ENCODE peak calls at places on chromosomes 1 and 21, in five cellular contexts. One of them, this sample, is unnamed.

GRCh38 chr1:44108241-44108640 is 10.4 kb upstream of the KLF17 start:
- DNase-seq in H9: no peak
- DNase-seq in neuronal stem cell: no peak
- DNase-seq in H1: no peak
- DNase-seq in mesenchymal stem cell: peak; percentile 6
- DNase-seq in this sample: no peak

GRCh38 chr1:111879086-111879485 is 110.4 kb downstream of the KCND3 start:
- DNase-seq in H9: no peak
- DNase-seq in neuronal stem cell: no peak
- DNase-seq in H1: no peak
- DNase-seq in mesenchymal stem cell: peak; percentile 71
- DNase-seq in this sample: no peak

GRCh38 chr21:41032536-41032935 is 135.4 kb upstream of the BACE2 start:
- DNase-seq in H9: no peak
- DNase-seq in neuronal stem cell: no peak
- DNase-seq in H1: no peak
- DNase-seq in mesenchymal stem cell: no peak
- DNase-seq in this sample: peak; percentile 65

GRCh38 chr21:43916691-43917514 is 51.9 kb downstream of the AGPAT3 start:
- DNase-seq in H9: no peak
- DNase-seq in neuronal stem cell: no peak
- DNase-seq in H1: peak; percentile 49
- DNase-seq in mesenchymal stem cell: no peak
- DNase-seq in this sample: no peak

GRCh38 chr1:113074237-113074636 is 1.2 kb downstream of the LRIG2 start:
- DNase-seq in H9: no peak
- DNase-seq in neuronal stem cell: no peak
- DNase-seq in H1: no peak
- DNase-seq in mesenchymal stem cell: peak; percentile 29
- DNase-seq in this sample: peak; percentile 18

GRCh38 chr1:201774983-201775344 is 54.0 kb upstream of the IPO9 start:
- DNase-seq in H9: no peak
- DNase-seq in neuronal stem cell: no peak
- DNase-seq in H1: no peak
- DNase-seq in mesenchymal stem cell: no peak
- DNase-seq in this sample: no peak

GRCh38 chr1:230031131-230031530 is 35.9 kb upstream of the GALNT2 start:
- DNase-seq in H9: no peak
- DNase-seq in neuronal stem cell: no peak
- DNase-seq in H1: no peak
- DNase-seq in mesenchymal stem cell: peak; percentile 14
- DNase-seq in this sample: peak; percentile 21

GRCh38 chr1:5809207-5809788 is 182.9 kb downstream of the NPHP4 start:
- DNase-seq in H9: no peak
- DNase-seq in neuronal stem cell: no peak
- DNase-seq in H1: no peak
- DNase-seq in mesenchymal stem cell: no peak
- DNase-seq in this sample: no peak

GRCh38 chr1:109805486-109806180 is 41.9 kb upstream of the EPS8L3 start:
- DNase-seq in H9: peak; percentile 9
- DNase-seq in neuronal stem cell: no peak
- DNase-seq in H1: no peak
- DNase-seq in mesenchymal stem cell: no peak
- DNase-seq in this sample: peak; percentile 74

GRCh38 chr21:44900559-44901251 is 20.0 kb downstream of the ITGB2 start:
- DNase-seq in H9: no peak
- DNase-seq in neuronal stem cell: no peak
- DNase-seq in H1: no peak
- DNase-seq in mesenchymal stem cell: no peak
- DNase-seq in this sample: no peak

GRCh38 chr1:11681071-11681771 is at the start of gene MAD2L2:
- DNase-seq in H9: peak; percentile 85
- DNase-seq in neuronal stem cell: peak; percentile 81
- DNase-seq in H1: peak; percentile 94
- DNase-seq in mesenchymal stem cell: peak; percentile 79
- DNase-seq in this sample: peak; percentile 69

GRCh38 chr1:92476071-92476607 is 10.6 kb downstream of the GFI1 start:
- DNase-seq in H9: peak; percentile 38
- DNase-seq in neuronal stem cell: no peak
- DNase-seq in H1: peak; percentile 49
- DNase-seq in mesenchymal stem cell: no peak
- DNase-seq in this sample: no peak

GRCh38 chr1:193951989-193952388 is 765.6 kb upstream of the B3GALT2 start:
- DNase-seq in H9: no peak
- DNase-seq in neuronal stem cell: no peak
- DNase-seq in H1: no peak
- DNase-seq in mesenchymal stem cell: no peak
- DNase-seq in this sample: no peak

DNA sequence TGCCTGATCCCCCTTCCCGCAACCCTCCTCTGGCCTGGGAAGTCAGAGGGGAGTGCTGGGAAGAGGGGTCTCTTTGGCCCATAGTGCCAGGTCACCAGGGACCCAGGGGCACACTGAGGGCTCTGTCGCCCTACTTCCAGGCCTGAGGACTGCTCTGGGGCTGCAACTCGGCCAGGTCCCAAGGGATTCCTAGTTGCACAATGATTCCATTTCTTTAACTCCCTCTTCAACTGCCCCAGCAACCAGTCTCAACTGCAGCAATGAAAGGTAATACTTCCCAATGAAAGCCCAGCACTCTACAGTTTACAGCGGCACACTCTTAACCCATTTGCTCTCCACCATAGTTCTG is 35.7 kb downstream of the SLC9A1 start:
- DNase-seq in H9: no peak
- DNase-seq in neuronal stem cell: no peak
- DNase-seq in H1: no peak
- DNase-seq in mesenchymal stem cell: no peak
- DNase-seq in this sample: no peak
- H2BK5ac ChIP-seq in H9: no peak overlapping the region
- H2BK5ac ChIP-seq in neuronal stem cell: no peak overlapping the region
- H2BK5ac ChIP-seq in H1: no peak overlapping the region
- H2BK5ac ChIP-seq in mesenchymal stem cell: no peak overlapping the region
- H2BK5ac ChIP-seq in this sample: no peak overlapping the region

GRCh38 chr1:216563096-216563495 is 139.8 kb upstream of the USH2A start:
- DNase-seq in H9: no peak
- DNase-seq in neuronal stem cell: no peak
- DNase-seq in H1: no peak
- DNase-seq in mesenchymal stem cell: no peak
- DNase-seq in this sample: no peak

GRCh38 chr1:216562383-216562782 is 139.1 kb upstream of the USH2A start:
- DNase-seq in H9: no peak
- DNase-seq in neuronal stem cell: no peak
- DNase-seq in H1: no peak
- DNase-seq in mesenchymal stem cell: no peak
- DNase-seq in this sample: no peak

DNA sequence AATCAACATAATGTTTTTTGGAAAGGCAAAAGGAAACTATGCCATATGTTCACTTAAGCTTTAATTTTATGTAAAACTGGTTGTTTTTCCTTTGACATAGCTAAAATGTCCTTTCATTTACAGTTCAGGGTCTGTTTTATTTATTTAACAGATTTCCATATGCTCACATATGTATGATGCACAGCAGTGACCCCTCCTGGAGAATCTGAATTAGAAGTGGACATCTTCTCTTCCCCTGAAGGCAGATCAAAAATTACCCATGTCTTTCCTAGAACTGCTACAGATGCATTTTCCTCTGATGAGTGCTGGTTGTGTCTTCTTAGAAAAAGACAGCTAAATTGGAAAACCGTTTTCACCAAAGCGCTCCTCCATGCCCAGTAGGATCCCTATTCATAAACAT is 143.6 kb upstream of the USH2A start:
- DNase-seq in H9: no peak
- DNase-seq in neuronal stem cell: no peak
- DNase-seq in H1: no peak
- DNase-seq in mesenchymal stem cell: peak; percentile 33
- DNase-seq in this sample: peak; percentile 60
- H2BK12ac ChIP-seq in H9: no peak overlapping the region
- H2BK12ac ChIP-seq in neuronal stem cell: no peak overlapping the region
- H2BK12ac ChIP-seq in H1: no peak overlapping the region
- H2BK12ac ChIP-seq in mesenchymal stem cell: no peak overlapping the region
- H2BK12ac ChIP-seq in this sample: no peak overlapping the region

GRCh38 chr1:200379940-200380588 is 29.8 kb downstream of the ZNF281 start:
- DNase-seq in H9: no peak
- DNase-seq in neuronal stem cell: no peak
- DNase-seq in H1: no peak
- DNase-seq in mesenchymal stem cell: no peak
- DNase-seq in this sample: no peak
- H2BK120ac ChIP-seq in H9: no peak overlapping the region
- H2BK120ac ChIP-seq in neuronal stem cell: no peak overlapping the region
- H2BK120ac ChIP-seq in H1: peak overlapping the region; percentile 55
- H2BK120ac ChIP-seq in mesenchymal stem cell: no peak overlapping the region
- H2BK120ac ChIP-seq in this sample: no peak overlapping the region

GRCh38 chr1:155713054-155713453 is 24.2 kb downstream of the DAP3 start:
- DNase-seq in H9: no peak
- DNase-seq in neuronal stem cell: no peak
- DNase-seq in H1: no peak
- DNase-seq in mesenchymal stem cell: no peak
- DNase-seq in this sample: no peak

GRCh38 chr1:155719703-155720102 is 30.8 kb downstream of the DAP3 start:
- DNase-seq in H9: no peak
- DNase-seq in neuronal stem cell: no peak
- DNase-seq in H1: no peak
- DNase-seq in mesenchymal stem cell: no peak
- DNase-seq in this sample: no peak

GRCh38 chr1:155715777-155716176 is 26.9 kb downstream of the DAP3 start:
- DNase-seq in H9: no peak
- DNase-seq in neuronal stem cell: no peak
- DNase-seq in H1: no peak
- DNase-seq in mesenchymal stem cell: no peak
- DNase-seq in this sample: no peak

GRCh38 chr1:155717041-155717440 is 28.1 kb downstream of the DAP3 start:
- DNase-seq in H9: no peak
- DNase-seq in neuronal stem cell: no peak
- DNase-seq in H1: no peak
- DNase-seq in mesenchymal stem cell: no peak
- DNase-seq in this sample: no peak
- H2BK5ac ChIP-seq in H9: no peak overlapping the region
- H2BK5ac ChIP-seq in neuronal stem cell: no peak overlapping the region
- H2BK5ac ChIP-seq in H1: no peak overlapping the region
- H2BK5ac ChIP-seq in mesenchymal stem cell: no peak overlapping the region
- H2BK5ac ChIP-seq in this sample: no peak overlapping the region

GRCh38 chr1:16376971-16377370 is 9.9 kb downstream of the SZRD1 start:
- DNase-seq in H9: no peak
- DNase-seq in neuronal stem cell: no peak
- DNase-seq in H1: no peak
- DNase-seq in mesenchymal stem cell: no peak
- DNase-seq in this sample: no peak
- H2BK12ac ChIP-seq in H9: no peak overlapping the region
- H2BK12ac ChIP-seq in neuronal stem cell: no peak overlapping the region
- H2BK12ac ChIP-seq in H1: no peak overlapping the region
- H2BK12ac ChIP-seq in mesenchymal stem cell: peak overlapping the region; percentile 18
- H2BK12ac ChIP-seq in this sample: no peak overlapping the region

This sample was measured in trophoblast cell.